ENCODE peak calls at places on chromosomes 1 and 21, in seven cellular contexts. J, T, G, C, M, R and X are unnamed samples.

GRCh38 chr21:34330055-34330454 is 33.8 kb upstream of the KCNE2 start:
- DNase-seq in J (no peak), T (no peak), G (no peak), C (no peak), M (no peak), R (no peak), X (no peak)

GRCh38 chr1:225508538-225509375 is 80.9 kb upstream of the LBR start:
- DNase-seq in J (peak; percentile 97), T (no peak), G (peak; percentile 46), C (no peak), M (no peak), R (no peak), X (no peak)

GRCh38 chr1:109274533-109275476 is 8.1 kb downstream of the PSRC1 start:
- DNase-seq in J (peak; percentile 79), T (peak; percentile 89), G (no peak), C (no peak), M (no peak), R (no peak), X (no peak)

GRCh38 chr1:48536477-48536876 is 64.5 kb upstream of the SPATA6 start:
- DNase-seq in J (no peak), T (no peak), G (no peak), C (no peak), M (no peak), R (no peak), X (no peak)

GRCh38 chr1:179234863-179235262 is 5.4 kb upstream of the ABL2 start:
- DNase-seq in J (no peak), T (no peak), G (no peak), C (no peak), M (no peak), R (no peak), X (no peak)

GRCh38 chr1:186655877-186656276 is 24.3 kb downstream of the PTGS2 start:
- DNase-seq in J (peak; percentile 42), T (no peak), G (no peak), C (no peak), M (no peak), R (no peak), X (no peak)

GRCh38 chr1:207890136-207890738 is 20.7 kb downstream of the CD34 start:
- DNase-seq in J (peak; percentile 88), T (no peak), G (peak; percentile 56), C (no peak), M (no peak), R (no peak), X (no peak)

GRCh38 chr1:91120915-91121314 is 99.1 kb upstream of the ZNF644 start:
- DNase-seq in J (no peak), T (no peak), G (no peak), C (no peak), M (no peak), R (no peak), X (no peak)

GRCh38 chr1:117576236-117576635 is 29.6 kb upstream of the TENT5C start:
- DNase-seq in J (no peak), T (peak; percentile 50), G (no peak), C (no peak), M (no peak), R (no peak), X (no peak)